ENCODE peak calls at places on chromosomes 3 and 15, in five cellular contexts. Y, J, D, U and I are unnamed samples.
A peak's percentile ranks its signal among the peaks of the same experiment; 100 is the strongest.

GRCh38 chr15:88057836-88058235 is 198.7 kb downstream of the NTRK3 start:
- DNase-seq in Y (no peak), U (no peak), J (no peak), D (no peak), I (no peak)

GRCh38 chr15:31360843-31361763 is 34.5 kb downstream of the KLF13 start:
- DNase-seq in J (no peak), D (no peak), U (peak; percentile 39), Y (no peak), I (no peak)

GRCh38 chr3:191120447-191121304 is 78.4 kb upstream of the OSTN start:
- DNase-seq in D (no peak), J (no peak), U (no peak), Y (no peak), I (no peak)

GRCh38 chr3:62676686-62677271 is 198.4 kb downstream of the CADPS start:
- DNase-seq in D (no peak), J (no peak), U (peak; percentile 6), Y (no peak), I (no peak)

GRCh38 chr3:149527531-149528343 is 53.2 kb downstream of the TM4SF4 start:
- DNase-seq in Y (no peak), J (no peak), D (no peak), U (no peak), I (no peak)

GRCh38 chr3:75138345-75138744 is 523.9 kb upstream of the CNTN3 start:
- DNase-seq in J (no peak), D (no peak), Y (no peak), U (no peak), I (no peak)

GRCh38 chr3:107242579-107242978 is 134.7 kb upstream of the CCDC54 start:
- DNase-seq in J (no peak), Y (no peak), D (no peak), U (no peak), I (no peak)

GRCh38 chr3:145767909-145768308 is 393.1 kb downstream of the PLOD2 start:
- DNase-seq in D (no peak), J (no peak), Y (no peak), U (no peak), I (no peak)

GRCh38 chr3:179646177-179646576 is 6.7 kb upstream of the USP13 start:
- DNase-seq in D (no peak), U (no peak), J (no peak), Y (no peak), I (no peak)

GRCh38 chr15:49435201-49435600 is 12.2 kb downstream of the FGF7 start:
- DNase-seq in Y (no peak), U (no peak), D (no peak), J (no peak), I (no peak)

GRCh38 chr15:48358681-48359152 is 27.5 kb downstream of the DUT start:
- DNase-seq in Y (no peak), U (no peak), D (no peak), J (no peak), I (no peak)

GRCh38 chr15:57647791-57648130 is 56.1 kb downstream of the MYZAP start:
- DNase-seq in J (no peak), D (no peak), Y (no peak), U (no peak), I (no peak)

DNA sequence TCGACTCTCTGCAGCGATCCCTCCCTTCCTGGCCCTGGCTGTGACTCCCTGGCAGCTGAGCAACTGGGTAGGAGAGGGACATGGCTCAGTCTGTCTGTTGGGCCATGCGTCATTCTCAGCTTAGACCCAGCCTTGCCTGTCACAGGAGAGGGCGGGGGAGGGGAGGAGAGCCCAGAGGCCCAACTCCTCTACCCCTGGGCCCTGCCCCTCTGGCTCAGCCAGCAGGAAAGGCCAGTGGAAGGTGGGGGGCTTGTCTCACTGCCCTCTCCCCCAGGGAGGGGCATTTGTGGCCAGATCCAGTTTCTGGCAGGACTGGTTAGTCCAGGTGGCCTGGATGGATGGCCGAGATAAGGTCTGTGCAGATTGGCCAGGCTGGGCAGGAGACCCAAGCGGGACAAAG is 31.6 kb downstream of the DNAJB8 start:
- DNase-seq in D (no peak), Y (peak; percentile 22), U (peak; percentile 66), J (no peak), I (peak; percentile 83)
- TF ChIP-seq JUND in D (no peak), Y (no peak), U (no peak), J (no peak), I (no peak)

GRCh38 chr15:99138491-99138982 is 33.7 kb downstream of the SYNM start:
- DNase-seq in U (no peak), D (no peak), Y (no peak), J (no peak), I (no peak)
- TF ChIP-seq JUND in U (no peak), D (no peak), Y (no peak), J (no peak), I (no peak)

GRCh38 chr3:40477671-40478070 is 749 bp downstream of the ZNF619 start:
- DNase-seq in Y (peak; percentile 43), U (peak; percentile 34), D (no peak), J (no peak), I (no peak)
- TF ChIP-seq JUND in Y (no peak), U (no peak), D (no peak), J (no peak), I (no peak)

GRCh38 chr3:41112466-41112865 is 86.8 kb upstream of the CTNNB1 start:
- DNase-seq in J (no peak), Y (no peak), D (no peak), U (no peak), I (no peak)
- TF ChIP-seq JUND in J (no peak), Y (no peak), D (no peak), U (no peak), I (no peak)

DNA sequence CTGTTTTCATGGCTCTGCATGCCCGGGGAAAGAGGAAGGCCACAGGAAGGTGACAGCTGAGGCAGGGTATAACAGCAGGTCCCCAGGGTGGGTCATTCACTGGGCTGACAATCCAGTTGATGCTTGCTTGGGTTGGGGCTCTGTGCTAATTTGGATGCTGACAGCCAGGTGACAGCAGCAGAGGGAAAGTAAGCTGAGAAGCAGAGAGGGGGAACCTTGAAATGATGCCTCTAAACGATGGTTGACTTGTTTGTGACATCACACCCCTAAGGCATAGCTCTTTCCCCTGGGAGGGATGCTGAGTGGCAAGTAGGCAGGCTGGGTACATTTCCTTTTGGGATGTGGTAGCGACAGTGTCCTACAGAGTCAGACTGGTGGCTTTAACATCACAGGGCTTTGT is 326.7 kb upstream of the CTNNB1 start:
- DNase-seq in Y (no peak), D (no peak), J (no peak), U (no peak), I (no peak)
- TF ChIP-seq JUND in Y (no peak), D (no peak), J (no peak), U (no peak), I (no peak)

DNA sequence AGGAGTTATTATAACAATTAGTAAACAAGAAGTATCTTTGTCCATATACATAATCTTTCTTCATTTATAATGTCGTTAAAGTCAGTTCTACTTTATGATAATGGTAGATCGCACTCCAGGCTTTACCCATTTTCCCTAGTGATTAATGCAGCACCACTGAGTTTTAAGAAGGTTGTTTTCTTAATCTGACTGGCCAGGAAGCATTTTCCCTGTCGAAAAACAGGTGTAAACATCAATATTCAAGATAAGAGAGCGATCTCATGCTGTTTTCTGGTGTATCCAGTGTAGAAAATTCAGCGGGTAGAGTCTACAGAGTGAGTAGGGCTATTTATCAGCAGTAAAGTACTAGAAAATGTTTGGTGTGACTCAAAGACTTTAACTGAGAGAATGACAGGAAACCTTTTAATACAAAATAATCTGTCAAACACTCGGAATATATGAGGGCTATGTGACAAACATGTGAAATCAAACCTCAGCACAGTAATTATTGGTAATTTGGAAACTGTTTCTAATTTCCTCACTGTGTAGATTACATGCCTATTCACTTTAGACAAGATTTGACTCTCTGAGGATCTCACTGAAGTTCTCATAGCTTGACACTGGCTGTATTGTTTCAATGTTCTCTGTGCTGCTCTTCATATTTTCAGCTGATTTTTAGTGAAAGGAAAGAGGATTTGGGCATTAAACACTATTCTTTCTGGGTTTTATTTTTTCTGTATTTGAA is 1013.2 kb downstream of the VGLL3 start:
- DNase-seq in Y (no peak), D (no peak), J (no peak), U (no peak), I (no peak)
- TF ChIP-seq JUND in Y (no peak), D (no peak), J (no peak), U (no peak), I (no peak)